ENCODE peak calls at places on chromosomes 5 and 9, in five cellular contexts. One of them, this sample, is unnamed.

GRCh38 chr5:145574889-145575573 is 260.1 kb downstream of the PRELID2 start:
- DNase-seq in PC-3: no peak
- DNase-seq in fibroblast of lung: peak; percentile 39
- DNase-seq in mesenchymal stem cell: no peak
- DNase-seq in psoas muscle: no peak
- DNase-seq in this sample: no peak

GRCh38 chr5:91079037-91079436 is 304.1 kb downstream of the ARRDC3 start:
- DNase-seq in PC-3: peak; percentile 81
- DNase-seq in fibroblast of lung: peak; percentile 27
- DNase-seq in mesenchymal stem cell: no peak
- DNase-seq in psoas muscle: no peak
- DNase-seq in this sample: no peak

GRCh38 chr9:111975709-111976108 is 79.1 kb downstream of the UGCG start:
- DNase-seq in PC-3: peak; percentile 21
- DNase-seq in fibroblast of lung: no peak
- DNase-seq in mesenchymal stem cell: no peak
- DNase-seq in psoas muscle: no peak
- DNase-seq in this sample: peak; percentile 22

GRCh38 chr5:153350192-153350883 is 140.1 kb upstream of the GRIA1 start:
- DNase-seq in PC-3: no peak
- DNase-seq in fibroblast of lung: no peak
- DNase-seq in mesenchymal stem cell: no peak
- DNase-seq in psoas muscle: no peak
- DNase-seq in this sample: no peak

GRCh38 chr9:116979461-116979860 is 292.4 kb downstream of the TRIM32 start:
- DNase-seq in PC-3: peak; percentile 54
- DNase-seq in fibroblast of lung: no peak
- DNase-seq in mesenchymal stem cell: no peak
- DNase-seq in psoas muscle: no peak
- DNase-seq in this sample: no peak

GRCh38 chr5:157431544-157432200 is 28.3 kb upstream of the NIPAL4 start:
- DNase-seq in PC-3: peak; percentile 90
- DNase-seq in fibroblast of lung: peak; percentile 58
- DNase-seq in mesenchymal stem cell: peak; percentile 74
- DNase-seq in psoas muscle: no peak
- DNase-seq in this sample: peak; percentile 63

GRCh38 chr5:113909782-113910181 is 396.3 kb downstream of the YTHDC2 start:
- DNase-seq in PC-3: no peak
- DNase-seq in fibroblast of lung: no peak
- DNase-seq in mesenchymal stem cell: no peak
- DNase-seq in psoas muscle: no peak
- DNase-seq in this sample: no peak

GRCh38 chr5:96293966-96294886 is 138.8 kb downstream of the PCSK1 start:
- DNase-seq in PC-3: peak; percentile 61
- DNase-seq in fibroblast of lung: peak; percentile 37
- DNase-seq in mesenchymal stem cell: peak; percentile 26
- DNase-seq in psoas muscle: no peak
- DNase-seq in this sample: no peak

GRCh38 chr9:660227-660626 is 181.3 kb upstream of the DMRT1 start:
- DNase-seq in PC-3: no peak
- DNase-seq in fibroblast of lung: no peak
- DNase-seq in mesenchymal stem cell: peak; percentile 33
- DNase-seq in psoas muscle: no peak
- DNase-seq in this sample: no peak

GRCh38 chr9:114549677-114550330 is 37.8 kb upstream of the ATP6V1G1 start:
- DNase-seq in PC-3: peak; percentile 15
- DNase-seq in fibroblast of lung: peak; percentile 79
- DNase-seq in mesenchymal stem cell: no peak
- DNase-seq in psoas muscle: no peak
- DNase-seq in this sample: no peak

GRCh38 chr9:8857330-8858249 is 1058.0 kb upstream of the DMAC1 start:
- DNase-seq in PC-3: no peak
- DNase-seq in fibroblast of lung: peak; percentile 52
- DNase-seq in mesenchymal stem cell: peak; percentile 55
- DNase-seq in psoas muscle: peak; percentile 78
- DNase-seq in this sample: peak; percentile 24

GRCh38 chr5:53114988-53115387 is 5.4 kb upstream of the MOCS2 start:
- DNase-seq in PC-3: peak; percentile 45
- DNase-seq in fibroblast of lung: no peak
- DNase-seq in mesenchymal stem cell: peak; percentile 21
- DNase-seq in psoas muscle: no peak
- DNase-seq in this sample: peak; percentile 19

GRCh38 chr9:126985870-126986498 is 71.4 kb downstream of the RALGPS1 start:
- DNase-seq in PC-3: peak; percentile 97
- DNase-seq in fibroblast of lung: peak; percentile 85
- DNase-seq in mesenchymal stem cell: peak; percentile 15
- DNase-seq in psoas muscle: peak; percentile 83
- DNase-seq in this sample: peak; percentile 80

GRCh38 chr9:21781656-21782055 is 20.8 kb upstream of the MTAP start:
- DNase-seq in PC-3: no peak
- DNase-seq in fibroblast of lung: peak; percentile 32
- DNase-seq in mesenchymal stem cell: no peak
- DNase-seq in psoas muscle: no peak
- DNase-seq in this sample: no peak

GRCh38 chr5:14184082-14184481 is 40.9 kb downstream of the TRIO start:
- DNase-seq in PC-3: no peak
- DNase-seq in fibroblast of lung: no peak
- DNase-seq in mesenchymal stem cell: no peak
- DNase-seq in psoas muscle: no peak
- DNase-seq in this sample: no peak
- H3K4me1 ChIP-seq in PC-3: peaks cover 86% of the 10 kb centered on the region
- H3K4me1 ChIP-seq in fibroblast of lung: peaks cover 56% of the 10 kb centered on the region
- H3K4me1 ChIP-seq in mesenchymal stem cell: peaks cover 33% of the 10 kb centered on the region
- H3K4me1 ChIP-seq in psoas muscle: peaks cover 84% of the 10 kb centered on the region
- H3K4me1 ChIP-seq in this sample: peaks cover 60% of the 10 kb centered on the region

DNA sequence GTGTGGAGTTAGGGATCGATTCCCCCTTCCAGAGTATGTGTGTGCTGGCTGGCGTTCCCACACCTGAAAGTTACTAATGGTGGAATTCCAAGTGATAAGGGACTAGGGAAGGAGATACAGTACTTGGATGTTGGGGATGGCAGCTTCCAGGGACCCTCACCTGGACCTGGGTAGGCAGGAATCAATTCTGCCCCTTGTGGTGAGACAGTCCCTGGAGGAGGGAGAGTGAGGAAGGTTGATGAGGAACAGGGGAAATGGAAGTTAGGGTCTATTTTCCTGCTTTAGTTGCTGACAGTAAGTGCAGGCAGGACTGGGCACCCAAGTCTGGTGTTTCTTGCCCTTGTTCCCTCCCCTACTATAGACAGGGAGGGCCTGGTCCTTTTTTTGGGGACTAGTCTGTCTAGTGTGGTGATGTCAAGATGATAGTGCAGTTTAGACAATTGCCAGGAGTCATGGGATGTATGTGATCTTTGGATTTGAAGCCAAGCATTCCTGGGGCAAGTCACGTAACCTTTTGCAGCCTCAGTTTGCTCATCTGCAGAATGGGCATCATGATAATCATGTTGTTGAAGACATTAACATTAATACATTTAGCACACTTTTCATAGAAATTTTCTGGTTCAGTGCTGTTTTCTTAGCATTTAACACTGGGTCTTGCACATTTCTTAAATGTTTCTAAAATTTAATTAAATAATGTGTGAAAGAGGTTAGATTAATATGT is 51.7 kb downstream of the DAB2IP start:
- DNase-seq in PC-3: no peak
- DNase-seq in fibroblast of lung: no peak
- DNase-seq in mesenchymal stem cell: no peak
- DNase-seq in psoas muscle: no peak
- DNase-seq in this sample: no peak
- H3K4me1 ChIP-seq in PC-3: no peaks in the 10 kb centered on the region
- H3K4me1 ChIP-seq in fibroblast of lung: peaks cover 14% of the 10 kb centered on the region
- H3K4me1 ChIP-seq in mesenchymal stem cell: peaks cover 25% of the 10 kb centered on the region
- H3K4me1 ChIP-seq in psoas muscle: peaks cover 43% of the 10 kb centered on the region
- H3K4me1 ChIP-seq in this sample: peaks cover 10% of the 10 kb centered on the region

GRCh38 chr5:68423154-68423811 is 207.7 kb downstream of the PIK3R1 start:
- DNase-seq in PC-3: no peak
- DNase-seq in fibroblast of lung: no peak
- DNase-seq in mesenchymal stem cell: peak; percentile 41
- DNase-seq in psoas muscle: no peak
- DNase-seq in this sample: no peak

GRCh38 chr5:68420476-68421344 is 205.2 kb downstream of the PIK3R1 start:
- DNase-seq in PC-3: no peak
- DNase-seq in fibroblast of lung: no peak
- DNase-seq in mesenchymal stem cell: no peak
- DNase-seq in psoas muscle: peak; percentile 66
- DNase-seq in this sample: no peak

GRCh38 chr5:68419637-68420452 is 204.3 kb downstream of the PIK3R1 start:
- DNase-seq in PC-3: no peak
- DNase-seq in fibroblast of lung: no peak
- DNase-seq in mesenchymal stem cell: peak; percentile 75
- DNase-seq in psoas muscle: peak; percentile 51
- DNase-seq in this sample: peak; percentile 25

GRCh38 chr5:68419101-68419636 is 203.6 kb downstream of the PIK3R1 start:
- DNase-seq in PC-3: no peak
- DNase-seq in fibroblast of lung: no peak
- DNase-seq in mesenchymal stem cell: no peak
- DNase-seq in psoas muscle: no peak
- DNase-seq in this sample: no peak

GRCh38 chr5:68421667-68422220 is 206.2 kb downstream of the PIK3R1 start:
- DNase-seq in PC-3: no peak
- DNase-seq in fibroblast of lung: no peak
- DNase-seq in mesenchymal stem cell: no peak
- DNase-seq in psoas muscle: no peak
- DNase-seq in this sample: no peak
- H3K4me1 ChIP-seq in PC-3: peaks cover 13% of the 10 kb centered on the region
- H3K4me1 ChIP-seq in fibroblast of lung: peaks cover 18% of the 10 kb centered on the region
- H3K4me1 ChIP-seq in mesenchymal stem cell: peaks cover 7% of the 10 kb centered on the region
- H3K4me1 ChIP-seq in psoas muscle: peaks cover 10% of the 10 kb centered on the region
- H3K4me1 ChIP-seq in this sample: peaks cover 15% of the 10 kb centered on the region

GRCh38 chr9:131677051-131677444 is 62.8 kb downstream of the RAPGEF1 start:
- DNase-seq in PC-3: no peak
- DNase-seq in fibroblast of lung: peak; percentile 49
- DNase-seq in mesenchymal stem cell: peak; percentile 68
- DNase-seq in psoas muscle: no peak
- DNase-seq in this sample: no peak
- H3K4me1 ChIP-seq in PC-3: peaks cover 39% of the 10 kb centered on the region
- H3K4me1 ChIP-seq in fibroblast of lung: peaks cover 33% of the 10 kb centered on the region
- H3K4me1 ChIP-seq in mesenchymal stem cell: peaks cover 39% of the 10 kb centered on the region
- H3K4me1 ChIP-seq in psoas muscle: peaks cover 93% of the 10 kb centered on the region
- H3K4me1 ChIP-seq in this sample: peaks cover 66% of the 10 kb centered on the region

GRCh38 chr5:67607958-67608357 is 411.4 kb upstream of the CD180 start:
- DNase-seq in PC-3: no peak
- DNase-seq in fibroblast of lung: no peak
- DNase-seq in mesenchymal stem cell: no peak
- DNase-seq in psoas muscle: no peak
- DNase-seq in this sample: no peak
- H3K4me1 ChIP-seq in PC-3: no peaks in the 10 kb centered on the region
- H3K4me1 ChIP-seq in fibroblast of lung: no peaks in the 10 kb centered on the region
- H3K4me1 ChIP-seq in mesenchymal stem cell: no peaks in the 10 kb centered on the region
- H3K4me1 ChIP-seq in psoas muscle: no peaks in the 10 kb centered on the region
- H3K4me1 ChIP-seq in this sample: no peaks in the 10 kb centered on the region

GRCh38 chr9:137428841-137429545 is 5.8 kb downstream of the NOXA1 start:
- DNase-seq in PC-3: no peak
- DNase-seq in fibroblast of lung: no peak
- DNase-seq in mesenchymal stem cell: no peak
- DNase-seq in psoas muscle: peak; percentile 48
- DNase-seq in this sample: no peak
- H3K4me1 ChIP-seq in PC-3: peaks cover 2% of the 10 kb centered on the region
- H3K4me1 ChIP-seq in fibroblast of lung: peaks cover 8% of the 10 kb centered on the region
- H3K4me1 ChIP-seq in mesenchymal stem cell: peaks cover 32% of the 10 kb centered on the region
- H3K4me1 ChIP-seq in psoas muscle: peaks cover 15% of the 10 kb centered on the region
- H3K4me1 ChIP-seq in this sample: no peaks in the 10 kb centered on the region

GRCh38 chr5:150143725-150144058 is 12.0 kb downstream of the PDGFRB start:
- DNase-seq in PC-3: no peak
- DNase-seq in fibroblast of lung: no peak
- DNase-seq in mesenchymal stem cell: no peak
- DNase-seq in psoas muscle: no peak
- DNase-seq in this sample: no peak
- H3K4me1 ChIP-seq in PC-3: peaks cover 9% of the 10 kb centered on the region
- H3K4me1 ChIP-seq in fibroblast of lung: peaks cover 78% of the 10 kb centered on the region
- H3K4me1 ChIP-seq in mesenchymal stem cell: peaks cover 77% of the 10 kb centered on the region
- H3K4me1 ChIP-seq in psoas muscle: peaks cover 10% of the 10 kb centered on the region
- H3K4me1 ChIP-seq in this sample: peaks cover 38% of the 10 kb centered on the region

This sample was measured in A673.